ENCODE peak calls at places on chromosomes 3 and 15, in five cellular contexts. R is cardiac fibroblast, E is Panc1, M is transverse colon, H is AG10803. Y is an unnamed sample.

GRCh38 chr15:74378853-74379252 is 11.4 kb upstream of the CYP11A1 start:
- DNase-seq in R (peak), E (no peak), M (no peak), H (peak), Y (peak)

GRCh38 chr15:47409601-47410000 is 307.7 kb upstream of the SEMA6D start:
- DNase-seq in R (peak), E (no peak), M (no peak), H (peak), Y (peak)

GRCh38 chr3:138740057-138740456 is 94.7 kb downstream of the PIK3CB start:
- DNase-seq in R (no peak), E (no peak), M (no peak), H (no peak), Y (no peak)

GRCh38 chr3:14210843-14211594 is 32.4 kb downstream of the LSM3 start:
- DNase-seq in R (no peak), E (no peak), M (no peak), H (peak), Y (no peak)

GRCh38 chr15:63494406-63494805 is 10.0 kb upstream of the USP3 start:
- DNase-seq in R (no peak), E (no peak), M (no peak), H (no peak), Y (no peak)

GRCh38 chr15:84752700-84753099 is 4.3 kb downstream of the ZNF592 start:
- DNase-seq in R (peak), E (no peak), M (no peak), H (peak), Y (peak)

GRCh38 chr3:146077181-146077580 is 83.8 kb downstream of the PLOD2 start:
- DNase-seq in R (peak), E (no peak), M (no peak), H (no peak), Y (peak)

GRCh38 chr3:12999147-13000140 is 73.8 kb downstream of the IQSEC1 start:
- DNase-seq in R (no peak), E (no peak), M (peak), H (no peak), Y (no peak)

GRCh38 chr15:26665950-26666921 is 106.6 kb downstream of the GABRB3 start:
- DNase-seq in R (no peak), E (no peak), M (no peak), H (no peak), Y (no peak)

GRCh38 chr3:46408853-46409252 is 1.8 kb downstream of the CCRL2 start:
- DNase-seq in R (no peak), E (no peak), M (no peak), H (no peak), Y (no peak)
- TF ChIP-seq CTCF in R (no peak), E (no peak), M (no peak), H (no peak), Y (no peak)

GRCh38 chr3:154122912-154123559 is 1.8 kb downstream of the ARHGEF26 start:
- DNase-seq in R (peak), E (no peak), M (no peak), H (no peak), Y (peak)
- H3K4me3 ChIP-seq in R (peak), E (peak), M (peak), H (peak), Y (peak)

GRCh38 chr3:99753268-99753975 is 64.2 kb upstream of the CMSS1 start:
- DNase-seq in R (peak), E (peak), M (no peak), H (peak), Y (peak)

GRCh38 chr3:99751649-99752048 is 66.0 kb upstream of the CMSS1 start:
- DNase-seq in R (peak), E (no peak), M (no peak), H (peak), Y (peak)

DNA sequence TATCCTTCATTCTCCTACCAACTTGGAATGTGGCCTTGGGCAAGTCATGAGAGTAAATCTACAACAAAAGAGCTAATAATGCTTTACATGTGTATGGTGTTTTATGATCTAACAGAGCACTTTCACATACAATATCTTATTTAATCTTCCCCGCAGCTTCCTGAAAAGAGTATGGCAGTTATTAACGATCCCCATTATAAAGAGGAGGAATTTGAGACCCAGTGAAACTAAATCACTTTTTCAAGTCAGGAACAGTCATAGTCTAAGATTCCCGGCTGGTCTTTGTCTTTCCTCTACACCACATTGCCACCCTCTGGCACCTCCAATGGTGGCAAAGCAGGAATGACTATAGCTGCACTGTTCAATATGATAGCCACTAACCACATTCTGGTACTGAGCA is 69.7 kb upstream of the CMSS1 start:
- DNase-seq in R (no peak), E (no peak), M (no peak), H (peak), Y (peak)
- TF ChIP-seq CTCF in R (peak), E (peak), M (no peak), H (peak), Y (peak)

DNA sequence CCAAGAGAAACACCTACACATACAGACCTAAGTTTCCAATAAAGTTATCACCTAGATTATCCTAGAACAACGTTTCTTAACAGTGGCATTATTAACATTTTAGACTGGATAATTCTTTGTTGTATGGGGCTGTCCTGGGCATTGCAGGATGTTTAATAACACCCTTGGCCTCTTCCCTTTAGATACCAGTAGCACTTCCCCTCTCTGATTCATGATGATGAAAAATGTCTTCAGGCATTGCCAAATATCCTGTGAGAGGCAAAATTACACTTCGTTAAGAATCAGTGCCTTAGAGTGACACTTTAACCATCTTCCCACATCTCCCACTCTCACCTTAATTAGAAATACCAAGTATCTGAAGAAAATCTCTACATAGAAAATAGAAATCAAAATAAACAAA is 352.6 kb downstream of the CGGBP1 start:
- DNase-seq in R (peak), E (no peak), M (no peak), H (no peak), Y (peak)
- H3K4me3 ChIP-seq in R (no peak), E (no peak), M (no peak), H (no peak), Y (no peak)

GRCh38 chr15:71934446-71934845 is 124.1 kb downstream of the NR2E3 start:
- DNase-seq in R (no peak), E (no peak), M (no peak), H (no peak), Y (no peak)
- TF ChIP-seq CTCF in R (no peak), E (no peak), M (no peak), H (no peak), Y (no peak)

GRCh38 chr3:37453393-37454391 is 279.3 kb upstream of the LRRFIP2 start:
- DNase-seq in R (peak), E (no peak), M (peak), H (no peak), Y (peak)
- H3K4me3 ChIP-seq in R (no peak), E (no peak), M (peak), H (no peak), Y (no peak)

DNA sequence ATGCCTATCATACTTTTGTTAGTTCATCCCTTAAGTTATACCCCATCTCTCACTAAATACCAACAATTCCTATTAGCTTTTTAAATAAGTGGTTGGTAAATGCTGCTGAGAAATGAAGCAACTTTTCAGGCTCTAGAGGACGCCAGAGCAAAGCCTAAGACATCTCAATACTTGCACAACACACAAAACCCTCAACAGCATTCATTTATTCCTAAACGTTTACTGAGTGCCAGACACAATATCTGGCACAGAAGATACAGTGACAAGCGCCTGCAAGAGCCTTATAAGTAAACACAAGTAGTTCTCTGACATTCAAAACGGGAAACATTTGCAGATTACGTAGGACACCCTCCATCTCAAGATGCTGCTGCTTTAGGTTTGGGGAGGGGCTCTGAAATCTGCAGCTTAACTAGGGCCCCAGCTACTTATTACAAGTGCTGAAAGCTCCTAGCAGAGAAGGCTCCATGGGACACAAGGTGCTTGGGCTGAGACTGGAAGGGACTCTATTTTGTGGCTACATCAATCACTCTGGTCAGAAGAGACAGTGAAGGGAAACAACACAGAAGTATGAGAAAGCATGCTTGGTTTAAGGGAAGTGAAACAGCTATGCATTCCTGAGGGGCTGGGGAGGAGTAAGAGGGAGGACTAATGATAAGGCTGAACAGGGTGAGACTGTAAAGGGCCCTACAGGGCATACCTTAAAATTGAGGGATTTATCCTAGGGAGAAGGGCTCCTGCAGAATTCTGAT is 311.3 kb downstream of the PLCL2 start:
- DNase-seq in R (peak), E (no peak), M (no peak), H (peak), Y (peak)
- TF ChIP-seq CTCF in R (peak), E (peak), M (no peak), H (peak), Y (peak)

Y was measured in choroid plexus epithelial cell.